ENCODE peak calls at places on chromosome 3, in six cellular contexts. I, J, S, O, Q and K are unnamed samples.

GRCh38 chr3:62607287-62608029 is 234.1 kb upstream of the FEZF2 start:
- DNase-seq in S (peak), I (no peak), Q (peak), O (no peak), J (peak), K (peak)

GRCh38 chr3:43071313-43071893 is 34.5 kb downstream of the POMGNT2 start:
- DNase-seq in S (no peak), Q (no peak), J (no peak), I (no peak), O (no peak), K (peak)

GRCh38 chr3:152097770-152098169 is 171.0 kb upstream of the MBNL1 start:
- DNase-seq in J (peak), O (no peak), Q (no peak), S (no peak), I (no peak), K (no peak)

GRCh38 chr3:140216249-140216648 is 281.3 kb downstream of the CLSTN2 start:
- DNase-seq in Q (no peak), I (no peak), O (no peak), J (no peak), S (peak), K (peak)

GRCh38 chr3:16795601-16796000 is 89.2 kb upstream of the PLCL2 start:
- DNase-seq in I (no peak), J (no peak), O (no peak), S (no peak), Q (no peak), K (no peak)

GRCh38 chr3:187518616-187519015 is 150.4 kb downstream of the RTP4 start:
- DNase-seq in J (no peak), O (no peak), I (no peak), S (no peak), Q (no peak), K (no peak)

GRCh38 chr3:13748500-13748899 is 131.4 kb downstream of the WNT7A start:
- DNase-seq in J (no peak), I (no peak), O (no peak), S (no peak), Q (no peak), K (no peak)

GRCh38 chr3:42827654-42828053 is 18.4 kb downstream of the ACKR2 start:
- DNase-seq in Q (no peak), J (no peak), I (no peak), S (no peak), O (no peak), K (no peak)

GRCh38 chr3:118799303-118799702 is 235.3 kb downstream of the IGSF11 start:
- DNase-seq in J (no peak), I (no peak), Q (no peak), S (no peak), O (no peak), K (no peak)

GRCh38 chr3:123286308-123287023 is 84.7 kb downstream of the SEC22A start:
- DNase-seq in J (peak), S (peak), O (no peak), I (no peak), Q (peak), K (peak)

GRCh38 chr3:195095035-195095703 is 175.8 kb downstream of the XXYLT1 start:
- DNase-seq in Q (no peak), I (no peak), O (no peak), S (no peak), J (no peak), K (no peak)

GRCh38 chr3:186283651-186284445 is 78.2 kb downstream of the DGKG start:
- DNase-seq in Q (no peak), J (peak), I (no peak), O (no peak), S (no peak), K (peak)

GRCh38 chr3:139654637-139655365 is 23.0 kb downstream of the NMNAT3 start:
- DNase-seq in I (no peak), Q (no peak), J (no peak), O (no peak), S (peak), K (peak)

GRCh38 chr3:195284842-195285241 is 13.9 kb upstream of the XXYLT1 start:
- DNase-seq in O (no peak), Q (no peak), I (no peak), J (no peak), S (no peak), K (no peak)

GRCh38 chr3:61250784-61251173 is 473 bp downstream of the FHIT start:
- DNase-seq in S (peak), Q (peak), I (peak), O (peak), J (peak), K (peak)

GRCh38 chr3:194512895-194513601 is 26.2 kb upstream of the ATP13A3 start:
- DNase-seq in J (peak), I (no peak), Q (no peak), S (peak), O (no peak), K (no peak)

GRCh38 chr3:187967097-187967496 is 186.9 kb upstream of the LPP start:
- DNase-seq in O (no peak), J (no peak), I (no peak), Q (no peak), S (no peak), K (no peak)

GRCh38 chr3:152737021-152737908 is 97.7 kb upstream of the P2RY1 start:
- DNase-seq in S (peak), J (peak), I (peak), O (peak), Q (peak), K (peak)

GRCh38 chr3:166527325-166527724 is 690.1 kb upstream of the BCHE start:
- DNase-seq in I (no peak), S (no peak), J (no peak), O (no peak), Q (no peak), K (peak)

GRCh38 chr3:186277268-186277909 is 84.6 kb downstream of the DGKG start:
- DNase-seq in S (peak), Q (no peak), J (peak), O (no peak), I (no peak), K (peak)

GRCh38 chr3:168081856-168082255 is 13.9 kb downstream of the GOLIM4 start:
- DNase-seq in O (no peak), Q (no peak), J (no peak), I (no peak), S (no peak), K (no peak)

GRCh38 chr3:148943531-148944200 is 47.7 kb upstream of the GYG1 start:
- DNase-seq in S (peak), Q (peak), I (no peak), J (peak), O (no peak), K (peak)

GRCh38 chr3:134312072-134312872 is 61.6 kb upstream of the RYK start:
- DNase-seq in S (no peak), Q (no peak), J (peak), O (no peak), I (no peak), K (peak)

GRCh38 chr3:134311693-134312071 is 61.0 kb upstream of the RYK start:
- DNase-seq in Q (no peak), I (no peak), J (no peak), O (no peak), S (no peak), K (no peak)

GRCh38 chr3:134313839-134314587 is 60.2 kb downstream of the AMOTL2 start:
- DNase-seq in O (no peak), Q (no peak), J (no peak), S (no peak), I (no peak), K (no peak)

GRCh38 chr3:134314588-134315285 is 59.5 kb downstream of the AMOTL2 start:
- DNase-seq in J (no peak), S (no peak), O (no peak), Q (peak), I (peak), K (peak)

GRCh38 chr3:134312873-134313838 is 61.1 kb downstream of the AMOTL2 start:
- DNase-seq in O (peak), S (peak), Q (peak), J (peak), I (peak), K (no peak)
- TF ChIP-seq CTCF in O (peak), S (peak), Q (peak), J (peak), I (peak), K (no peak)

GRCh38 chr3:107982165-107982564 is 108.7 kb downstream of the CD47 start:
- DNase-seq in S (no peak), I (no peak), Q (no peak), J (no peak), O (no peak), K (no peak)

GRCh38 chr3:107986505-107986904 is 104.3 kb downstream of the CD47 start:
- DNase-seq in S (no peak), I (peak), J (peak), O (no peak), Q (no peak), K (no peak)

GRCh38 chr3:107981471-107982111 is 109.2 kb downstream of the CD47 start:
- DNase-seq in O (no peak), I (no peak), Q (peak), J (peak), S (peak), K (no peak)

GRCh38 chr3:107985496-107985895 is 105.3 kb downstream of the CD47 start:
- DNase-seq in J (no peak), I (no peak), S (no peak), O (no peak), Q (no peak), K (no peak)

GRCh38 chr3:107983247-107983646 is 107.6 kb downstream of the CD47 start:
- DNase-seq in O (no peak), S (no peak), I (no peak), J (no peak), Q (no peak), K (no peak)
- TF ChIP-seq CTCF in O (no peak), S (no peak), I (no peak), J (no peak), Q (no peak), K (no peak)

GRCh38 chr3:89314454-89314853 is 207.0 kb downstream of the EPHA3 start:
- DNase-seq in O (no peak), I (no peak), Q (no peak), J (peak), S (no peak), K (peak)
- TF ChIP-seq CTCF in O (no peak), I (no peak), Q (no peak), J (peak), S (no peak), K (peak)

DNA sequence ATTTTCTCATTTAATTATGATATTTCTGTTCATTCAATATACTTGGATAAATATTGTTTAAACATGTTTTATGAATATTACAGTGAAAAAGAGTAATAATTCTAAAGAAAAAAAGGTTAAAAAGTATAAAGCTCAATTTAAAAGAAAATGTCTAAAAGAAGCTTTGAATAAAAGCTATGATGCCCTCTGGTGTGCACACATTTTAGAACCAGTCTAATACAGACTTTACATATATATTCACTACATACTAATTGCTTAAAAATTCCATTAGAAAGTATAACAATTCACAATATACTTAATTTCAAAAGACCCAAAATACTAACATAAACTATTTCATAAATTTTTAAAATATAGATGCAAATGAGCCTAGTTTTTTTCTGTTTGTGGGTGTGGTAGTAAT is 909.1 kb upstream of the ROBO1 start:
- DNase-seq in Q (no peak), S (no peak), O (no peak), I (no peak), J (peak), K (no peak)
- TF ChIP-seq CTCF in Q (no peak), S (no peak), O (no peak), I (no peak), J (no peak), K (no peak)

GRCh38 chr3:111616417-111617105 is 21.4 kb upstream of the ZBED2 start:
- DNase-seq in J (peak), O (no peak), S (peak), I (no peak), Q (no peak), K (peak)
- TF ChIP-seq CTCF in J (no peak), O (no peak), S (peak), I (no peak), Q (no peak), K (peak)

DNA sequence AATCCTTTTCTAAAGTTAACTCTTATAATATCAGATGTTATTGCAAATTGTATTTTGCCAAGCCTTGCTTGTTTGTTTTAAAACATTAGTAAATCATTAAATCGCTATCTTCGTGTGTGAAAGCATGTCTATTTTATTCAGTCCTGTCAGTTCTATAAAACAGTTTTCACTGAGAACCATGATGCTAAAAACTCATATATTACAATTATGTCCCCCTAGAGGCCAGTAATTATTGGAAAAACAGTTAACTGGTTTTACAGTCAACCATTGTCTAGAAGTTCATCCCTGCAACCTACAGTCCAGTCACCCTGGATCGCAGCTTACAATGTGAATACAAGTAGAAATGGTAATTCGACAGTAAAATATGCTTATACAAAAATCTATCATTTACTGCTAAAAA is 311.5 kb upstream of the ROBO2 start:
- DNase-seq in I (no peak), S (no peak), J (no peak), Q (no peak), O (no peak), K (no peak)
- TF ChIP-seq CTCF in I (no peak), S (no peak), J (no peak), Q (no peak), O (no peak), K (no peak)

DNA sequence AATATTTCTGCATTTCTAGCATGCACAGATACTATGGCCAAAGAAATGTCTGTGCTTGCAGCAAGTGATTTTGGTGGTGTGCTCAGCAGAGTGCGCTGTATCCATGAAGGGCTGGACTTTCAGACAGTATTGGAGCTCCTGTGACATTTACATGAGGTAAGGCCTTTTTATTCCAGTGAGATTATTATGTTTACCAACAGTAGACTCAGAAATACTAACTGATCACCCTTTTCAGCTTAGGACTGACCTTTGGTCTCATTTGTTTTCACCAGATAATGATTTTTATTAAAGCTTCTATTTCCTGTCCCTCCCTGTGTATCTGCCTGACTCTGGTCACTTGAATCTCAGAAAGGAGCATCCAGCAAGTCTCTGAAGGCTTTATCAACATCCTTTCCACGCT is 1302.5 kb upstream of the EPHA6 start:
- DNase-seq in I (no peak), S (no peak), J (no peak), O (no peak), Q (no peak), K (no peak)
- TF ChIP-seq CTCF in I (no peak), S (no peak), J (no peak), O (no peak), Q (no peak), K (no peak)

DNA sequence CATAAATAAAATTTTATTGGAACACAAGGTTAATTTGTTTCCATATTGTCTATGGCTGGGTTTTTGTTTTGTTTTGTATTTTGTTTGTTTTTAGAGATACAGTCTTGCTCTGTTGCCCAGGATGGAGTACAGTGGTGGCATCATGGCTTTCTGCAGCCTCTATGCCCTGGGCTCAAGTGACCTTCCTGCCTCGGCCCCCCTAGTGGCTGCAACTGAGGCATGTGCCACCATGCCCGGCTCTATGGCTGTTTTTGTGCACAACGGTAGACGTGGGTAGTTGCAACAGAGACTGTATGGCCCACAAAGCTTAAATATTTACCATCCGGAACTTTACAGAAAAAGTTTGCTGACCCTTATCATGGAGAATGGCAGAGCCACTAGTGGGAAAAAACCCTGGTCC is 46.8 kb upstream of the C3orf70 start:
- DNase-seq in O (no peak), Q (no peak), J (no peak), I (no peak), S (no peak), K (no peak)
- TF ChIP-seq CTCF in O (no peak), Q (no peak), J (no peak), I (no peak), S (no peak), K (no peak)

GRCh38 chr3:11095932-11096265 is 58.4 kb upstream of the HRH1 start:
- DNase-seq in Q (no peak), O (no peak), I (no peak), S (no peak), J (peak), K (no peak)
- TF ChIP-seq CTCF in Q (no peak), O (no peak), I (no peak), S (no peak), J (peak), K (peak)

GRCh38 chr3:65433480-65433879 is 605.2 kb downstream of the MAGI1 start:
- DNase-seq in O (no peak), I (no peak), S (no peak), Q (no peak), J (no peak), K (no peak)
- TF ChIP-seq CTCF in O (no peak), I (no peak), S (no peak), Q (no peak), J (no peak), K (no peak)